ENCODE peak calls at places on chromosome X, in eight cellular contexts. W is HCT116, M is hepatocyte, A is MM.1S, E is GM23338, C is PC-3, D is SK-N-SH, J is PC-9. B is an unnamed sample.

GRCh38 chrX:65587616-65588526 is 53.3 kb upstream of the LAS1L start:
- DNase-seq in W (no peak), M (peak; percentile 58), A (no peak), E (no peak), C (peak; percentile 74), D (no peak), J (peak; percentile 49), B (no peak)

GRCh38 chrX:150377010-150377409 is 13.9 kb downstream of the MAMLD1 start:
- DNase-seq in W (no peak), M (no peak), A (no peak), E (no peak), C (no peak), D (no peak), J (no peak), B (no peak)

GRCh38 chrX:22081475-22082092 is 49.5 kb downstream of the PHEX start:
- DNase-seq in W (peak; percentile 8), M (peak; percentile 57), A (peak; percentile 50), E (peak; percentile 78), C (peak; percentile 75), D (peak; percentile 22), J (peak; percentile 13), B (peak; percentile 47)

GRCh38 chrX:38768079-38768478 is 33.2 kb upstream of the MID1IP1 start:
- DNase-seq in W (no peak), M (peak; percentile 19), A (peak; percentile 27), E (no peak), C (peak; percentile 52), D (peak; percentile 19), J (no peak), B (peak; percentile 33)

GRCh38 chrX:43882294-43882681 is at the start of gene MAOB:
- DNase-seq in W (no peak), M (peak; percentile 69), A (no peak), E (peak; percentile 57), C (no peak), D (peak; percentile 82), J (peak; percentile 18), B (no peak)

GRCh38 chrX:118569676-118570075 is 74.1 kb downstream of the DOCK11 start:
- DNase-seq in W (no peak), M (no peak), A (peak; percentile 10), E (no peak), C (no peak), D (no peak), J (no peak), B (no peak)

GRCh38 chrX:110665636-110666035 is 130.0 kb downstream of the CHRDL1 start:
- DNase-seq in W (no peak), M (peak; percentile 54), A (peak; percentile 36), E (peak; percentile 69), C (peak; percentile 48), D (peak; percentile 20), J (peak; percentile 38), B (peak; percentile 0)

GRCh38 chrX:16573781-16574180 is 76.2 kb upstream of the S100G start:
- DNase-seq in W (no peak), M (no peak), A (no peak), E (no peak), C (peak; percentile 23), D (no peak), J (no peak), B (no peak)

GRCh38 chrX:74420194-74421035 is 878 bp upstream of the SLC16A2 start:
- DNase-seq in W (no peak), M (peak; percentile 67), A (no peak), E (peak; percentile 84), C (peak; percentile 70), D (peak; percentile 78), J (peak; percentile 1), B (no peak)

GRCh38 chrX:151680805-151681204 is 14.5 kb upstream of the PRRG3 start:
- DNase-seq in W (peak; percentile 32), M (peak; percentile 65), A (peak; percentile 47), E (peak; percentile 75), C (peak; percentile 68), D (peak; percentile 49), J (peak; percentile 39), B (peak; percentile 44)

GRCh38 chrX:23841847-23842522 is 59.0 kb downstream of the SAT1 start:
- DNase-seq in W (no peak), M (peak; percentile 20), A (no peak), E (no peak), C (no peak), D (no peak), J (no peak), B (no peak)

GRCh38 chrX:119041175-119041574 is 31.6 kb upstream of the CT47C1 start:
- DNase-seq in W (peak; percentile 32), M (peak; percentile 72), A (no peak), E (no peak), C (peak; percentile 82), D (no peak), J (peak; percentile 63), B (no peak)

GRCh38 chrX:45842207-45842900 is 641.7 kb upstream of the DIPK2B start:
- DNase-seq in W (no peak), M (no peak), A (no peak), E (no peak), C (no peak), D (no peak), J (no peak), B (no peak)
- H3K9me2 ChIP-seq in W (no peaks in the 10 kb centered on the region), M (no peaks in the 10 kb centered on the region), A (no peaks in the 10 kb centered on the region), E (no peaks in the 10 kb centered on the region), C (no peaks in the 10 kb centered on the region), D (no peaks in the 10 kb centered on the region), J (no peaks in the 10 kb centered on the region), B (no peaks in the 10 kb centered on the region)

DNA sequence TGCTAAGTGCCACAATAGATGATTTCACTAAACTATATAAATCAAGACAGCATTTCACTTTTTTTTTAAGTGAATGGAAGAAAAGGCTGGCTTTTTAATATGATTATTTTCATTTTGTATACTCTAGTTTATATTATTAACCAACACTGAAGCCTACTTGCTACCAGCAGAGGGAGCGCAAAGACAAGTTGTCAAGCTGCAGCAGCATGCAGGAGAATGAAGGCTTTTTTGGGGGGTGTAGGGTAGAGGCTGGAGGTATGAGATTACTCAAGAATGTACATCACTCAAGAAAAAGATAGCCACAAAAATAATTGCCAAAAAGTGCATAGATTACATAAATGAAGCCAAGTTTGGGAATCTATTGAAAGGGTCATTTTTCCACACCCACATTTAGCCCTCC is 519.5 kb downstream of the FGF13 start:
- DNase-seq in W (no peak), M (peak; percentile 47), A (peak; percentile 31), E (peak; percentile 61), C (peak; percentile 50), D (peak; percentile 1), J (peak; percentile 2), B (peak; percentile 15)
- TF ChIP-seq CTCF in W (no peak), M (peak; percentile 71), A (peak; percentile 48), E (peak; percentile 80), C (peak; percentile 77), D (peak; percentile 61), J (peak; percentile 72), B (peak; percentile 70)

GRCh38 chrX:46758956-46759644 is at the start of gene SLC9A7:
- DNase-seq in W (peak; percentile 59), M (peak; percentile 76), A (peak; percentile 68), E (peak; percentile 73), C (peak; percentile 84), D (peak; percentile 80), J (peak; percentile 76), B (peak; percentile 85)
- H3K4me2 ChIP-seq in W (peak within 1 kb of the TSS; percentile 87), M (peak within 1 kb of the TSS; percentile 78), A (peak within 1 kb of the TSS; percentile 90), E (peak within 1 kb of the TSS; percentile 85), C (peak within 1 kb of the TSS; percentile 96), D (peak within 1 kb of the TSS; percentile 78), J (peak within 1 kb of the TSS; percentile 75), B (peak within 1 kb of the TSS; percentile 89)

DNA sequence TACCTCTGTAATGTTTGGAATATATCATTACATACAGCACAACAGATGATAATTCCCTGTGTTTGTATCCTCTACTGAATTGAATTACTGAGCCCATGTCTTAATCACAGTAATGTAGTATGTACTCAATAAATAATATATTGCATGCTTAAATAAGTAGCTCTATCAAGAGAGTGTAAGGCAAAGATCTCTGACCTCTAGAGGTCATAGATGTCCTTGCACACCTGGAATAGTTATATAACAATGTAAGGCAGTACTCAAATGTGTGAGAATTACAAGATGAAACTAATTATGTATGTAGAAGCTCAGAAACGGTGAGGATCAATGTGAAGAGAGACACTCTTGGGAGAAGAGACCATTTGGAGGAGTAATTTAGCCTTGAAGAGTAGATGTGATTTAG is 14.3 kb upstream of the GCNA start:
- DNase-seq in W (no peak), M (no peak), A (no peak), E (no peak), C (no peak), D (no peak), J (no peak), B (peak; percentile 24)
- H3K9me2 ChIP-seq in W (no peaks in the 10 kb centered on the region), M (no peaks in the 10 kb centered on the region), A (no peaks in the 10 kb centered on the region), E (no peaks in the 10 kb centered on the region), C (no peaks in the 10 kb centered on the region), D (no peaks in the 10 kb centered on the region), J (no peaks in the 10 kb centered on the region), B (no peaks in the 10 kb centered on the region)

DNA sequence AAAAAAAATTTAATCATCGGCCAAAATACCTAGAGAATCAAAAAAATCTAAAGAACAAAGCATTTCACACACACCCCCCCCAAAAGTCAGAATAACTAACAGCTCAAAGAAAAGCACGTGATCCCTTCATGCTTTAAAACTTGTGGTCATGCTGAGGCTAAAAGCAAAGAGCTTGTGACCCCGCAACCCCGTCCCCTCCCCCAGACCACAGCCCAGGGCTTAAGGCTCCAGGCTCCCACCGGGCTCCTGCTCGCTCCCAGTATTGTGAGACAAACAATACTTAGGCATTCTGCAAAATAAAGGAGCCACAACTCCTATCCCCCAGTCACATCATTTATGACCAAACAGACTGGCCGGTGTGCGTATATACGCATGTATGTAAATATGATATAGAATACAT is 62.1 kb upstream of the CCDC160 start:
- DNase-seq in W (no peak), M (no peak), A (no peak), E (peak; percentile 82), C (no peak), D (no peak), J (no peak), B (no peak)
- TF ChIP-seq CTCF in W (no peak), M (no peak), A (no peak), E (no peak), C (no peak), D (no peak), J (no peak), B (no peak)

GRCh38 chrX:56000169-56000568 is 232.0 kb upstream of the KLF8 start:
- DNase-seq in W (no peak), M (no peak), A (no peak), E (no peak), C (no peak), D (no peak), J (no peak), B (no peak)
- H3K4me2 ChIP-seq in W (no peak overlapping the region), M (no peak overlapping the region), A (no peak overlapping the region), E (no peak overlapping the region), C (no peak overlapping the region), D (no peak overlapping the region), J (no peak overlapping the region), B (no peak overlapping the region)

GRCh38 chrX:154043003-154043402 is 23.3 kb upstream of the IRAK1 start:
- DNase-seq in W (no peak), M (no peak), A (no peak), E (no peak), C (no peak), D (no peak), J (no peak), B (no peak)

GRCh38 chrX:154039577-154039976 is 19.9 kb upstream of the IRAK1 start:
- DNase-seq in W (no peak), M (no peak), A (no peak), E (no peak), C (no peak), D (no peak), J (no peak), B (no peak)

GRCh38 chrX:154040863-154041262 is 21.2 kb upstream of the IRAK1 start:
- DNase-seq in W (no peak), M (no peak), A (no peak), E (no peak), C (no peak), D (no peak), J (no peak), B (peak; percentile 7)

GRCh38 chrX:154037754-154038153 is 18.1 kb upstream of the IRAK1 start:
- DNase-seq in W (no peak), M (no peak), A (no peak), E (no peak), C (no peak), D (no peak), J (no peak), B (no peak)

GRCh38 chrX:154040307-154040756 is 20.6 kb upstream of the IRAK1 start:
- DNase-seq in W (no peak), M (peak; percentile 66), A (no peak), E (no peak), C (no peak), D (no peak), J (no peak), B (no peak)
- H3K9me2 ChIP-seq in W (no peaks in the 10 kb centered on the region), M (no peaks in the 10 kb centered on the region), A (no peaks in the 10 kb centered on the region), E (no peaks in the 10 kb centered on the region), C (no peaks in the 10 kb centered on the region), D (no peaks in the 10 kb centered on the region), J (no peaks in the 10 kb centered on the region), B (no peaks in the 10 kb centered on the region)